ENCODE peak calls at places on chromosomes 1 and 21, in five cellular contexts. V is CD8-positive, alpha-beta T cell; G is HFF-Myc; M is pancreas; D is left ventricle myocardium inferior. E is an unnamed sample.

GRCh38 chr1:26626994-26627393 is 68.8 kb upstream of the ARID1A start:
- DNase-seq in M (no peak), D (no peak), V (no peak), G (no peak), E (no peak)

GRCh38 chr1:167634435-167634834 is 4.4 kb downstream of the RCSD1 start:
- DNase-seq in D (no peak), G (no peak), M (no peak), V (no peak), E (no peak)

GRCh38 chr1:147202576-147202975 is 22.6 kb downstream of the FMO5 start:
- DNase-seq in M (no peak), G (no peak), V (no peak), D (no peak), E (no peak)

GRCh38 chr1:167060141-167061072 is 29.8 kb downstream of the GPA33 start:
- DNase-seq in V (no peak), D (no peak), G (no peak), M (no peak), E (no peak)

GRCh38 chr1:207830788-207831187 is 78.9 kb downstream of the CD46 start:
- DNase-seq in D (peak; percentile 70), V (no peak), M (no peak), G (no peak), E (peak; percentile 85)

GRCh38 chr1:101683136-101683535 is 313.6 kb downstream of the OLFM3 start:
- DNase-seq in D (no peak), M (no peak), V (no peak), G (no peak), E (no peak)

GRCh38 chr1:17542696-17543095 is 3.2 kb downstream of the ARHGEF10L start:
- DNase-seq in D (no peak), G (no peak), M (no peak), V (no peak), E (no peak)

GRCh38 chr1:208242829-208243521 is 1.2 kb downstream of the PLXNA2 start:
- DNase-seq in M (no peak), D (no peak), V (no peak), G (no peak), E (peak; percentile 70)

GRCh38 chr1:244264163-244264562 is 187.5 kb downstream of the ADSS2 start:
- DNase-seq in M (no peak), D (no peak), V (no peak), G (no peak), E (no peak)

GRCh38 chr1:147215540-147215916 is 9.6 kb downstream of the FMO5 start:
- DNase-seq in V (no peak), M (no peak), G (no peak), D (no peak), E (no peak)

GRCh38 chr1:156775799-156776198 is 8.5 kb downstream of the PRCC start:
- DNase-seq in D (no peak), V (no peak), G (no peak), M (no peak), E (no peak)

GRCh38 chr1:32705516-32705915 is 2.9 kb upstream of the SYNC start:
- DNase-seq in M (no peak), D (no peak), G (no peak), V (no peak), E (no peak)

GRCh38 chr1:237492359-237492758 is 398.4 kb downstream of the ZP4 start:
- DNase-seq in D (no peak), G (no peak), V (no peak), M (no peak), E (no peak)

GRCh38 chr1:234691567-234691966 is 81.6 kb upstream of the IRF2BP2 start:
- DNase-seq in G (no peak), V (no peak), D (no peak), M (no peak), E (no peak)

GRCh38 chr21:42865361-42866160 is 13.8 kb downstream of the WDR4 start:
- DNase-seq in G (no peak), D (peak; percentile 53), M (no peak), V (no peak), E (no peak)

GRCh38 chr1:201361652-201362504 is 15.6 kb downstream of the TNNT2 start:
- DNase-seq in V (no peak), M (no peak), D (peak; percentile 19), G (no peak), E (peak; percentile 52)

GRCh38 chr1:47661065-47661464 is 223.2 kb downstream of the FOXD2 start:
- DNase-seq in G (no peak), M (no peak), V (no peak), D (no peak), E (no peak)

GRCh38 chr1:234885601-234886000 is 243.0 kb downstream of the TOMM20 start:
- DNase-seq in M (no peak), G (no peak), V (no peak), D (peak; percentile 62), E (peak; percentile 86)

GRCh38 chr1:108695515-108695914 is 3.4 kb downstream of the PRPF38B start:
- DNase-seq in D (no peak), G (no peak), V (no peak), M (no peak), E (no peak)
- H3K4me3 ChIP-seq in D (peak overlapping the region; percentile 4), G (peak overlapping the region; percentile 81), V (no peak overlapping the region), M (no peak overlapping the region), E (peak overlapping the region; percentile 85)

DNA sequence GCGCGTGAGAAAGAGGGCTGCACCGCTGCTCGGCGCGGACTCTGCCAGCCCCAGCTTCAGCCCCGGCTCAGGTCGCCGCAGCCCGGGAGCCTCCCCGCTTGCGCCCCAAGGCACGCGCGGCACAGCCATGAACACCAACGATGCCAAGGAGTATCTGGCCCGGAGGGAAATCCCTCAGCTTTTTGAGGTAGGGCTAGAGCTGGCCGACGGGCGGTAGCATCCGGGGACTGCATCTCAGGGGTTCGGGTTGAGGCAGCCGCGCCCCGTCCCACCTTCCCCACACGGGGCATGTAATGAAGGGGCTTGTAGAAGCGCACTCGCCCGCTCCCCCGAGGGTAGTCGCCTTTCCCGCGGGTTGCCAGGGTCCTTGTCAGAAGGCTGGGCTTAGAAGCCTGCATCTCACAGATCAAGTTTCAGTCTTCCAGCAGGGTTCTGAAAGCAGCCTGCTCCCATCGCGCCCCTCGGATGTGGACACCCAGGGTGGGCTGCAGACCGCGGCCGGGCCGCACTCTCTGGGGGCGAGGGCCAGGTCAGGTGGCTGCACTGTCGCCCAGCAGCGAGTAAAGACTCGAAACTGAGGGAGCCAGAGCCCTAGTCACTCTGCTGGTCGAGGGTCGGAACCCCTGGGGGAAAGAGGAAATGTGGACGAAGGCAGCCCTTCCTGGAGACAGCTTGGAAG is 507 bp downstream of the AK5 start:
- DNase-seq in D (no peak), M (no peak), V (peak; percentile 38), G (no peak), E (no peak)
- H3K4me3 ChIP-seq in D (peak overlapping the region; percentile 69), M (peak overlapping the region; percentile 37), V (peak overlapping the region; percentile 75), G (peak overlapping the region; percentile 62), E (peak overlapping the region; percentile 63)

GRCh38 chr21:32093758-32094463 is 184.9 kb downstream of the MIS18A start:
- DNase-seq in M (no peak), G (no peak), D (no peak), V (no peak), E (no peak)

GRCh38 chr21:32094792-32095191 is 184.1 kb downstream of the MIS18A start:
- DNase-seq in D (no peak), M (no peak), V (no peak), G (no peak), E (no peak)

GRCh38 chr21:32099812-32100416 is 178.9 kb downstream of the MIS18A start:
- DNase-seq in G (no peak), M (no peak), V (no peak), D (no peak), E (no peak)

GRCh38 chr21:32101206-32101763 is 177.6 kb downstream of the MIS18A start:
- DNase-seq in G (no peak), M (no peak), V (no peak), D (no peak), E (no peak)

DNA sequence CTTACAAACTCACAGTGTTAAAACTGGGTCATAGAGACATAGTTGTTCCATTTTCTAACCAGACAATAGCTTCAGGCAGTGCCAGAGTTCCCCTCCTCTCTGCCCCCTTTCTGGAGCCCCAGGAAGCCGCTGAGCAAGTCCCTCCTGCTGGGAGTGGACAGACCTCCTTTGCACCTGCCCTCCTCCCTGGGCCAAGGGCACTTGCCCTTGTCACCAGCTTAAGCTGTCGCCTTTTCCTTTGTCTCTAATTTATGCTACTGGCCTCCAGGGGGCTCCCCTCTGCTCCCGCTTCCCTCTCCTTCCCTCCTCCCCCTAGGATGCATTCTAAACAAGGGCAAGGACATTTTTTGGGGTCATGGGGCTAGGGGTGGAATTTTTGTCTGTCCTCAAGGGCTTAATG is 182.4 kb downstream of the MIS18A start:
- DNase-seq in G (no peak), M (no peak), V (no peak), D (no peak), E (no peak)
- H3K4me3 ChIP-seq in G (no peak overlapping the region), M (no peak overlapping the region), V (no peak overlapping the region), D (no peak overlapping the region), E (no peak overlapping the region)

GRCh38 chr1:199931666-199932377 is 95.7 kb upstream of the NR5A2 start:
- DNase-seq in G (no peak), D (no peak), M (no peak), V (peak; percentile 18), E (no peak)
- H3K4me3 ChIP-seq in G (no peak overlapping the region), D (no peak overlapping the region), M (no peak overlapping the region), V (peak overlapping the region; percentile 35), E (no peak overlapping the region)

DNA sequence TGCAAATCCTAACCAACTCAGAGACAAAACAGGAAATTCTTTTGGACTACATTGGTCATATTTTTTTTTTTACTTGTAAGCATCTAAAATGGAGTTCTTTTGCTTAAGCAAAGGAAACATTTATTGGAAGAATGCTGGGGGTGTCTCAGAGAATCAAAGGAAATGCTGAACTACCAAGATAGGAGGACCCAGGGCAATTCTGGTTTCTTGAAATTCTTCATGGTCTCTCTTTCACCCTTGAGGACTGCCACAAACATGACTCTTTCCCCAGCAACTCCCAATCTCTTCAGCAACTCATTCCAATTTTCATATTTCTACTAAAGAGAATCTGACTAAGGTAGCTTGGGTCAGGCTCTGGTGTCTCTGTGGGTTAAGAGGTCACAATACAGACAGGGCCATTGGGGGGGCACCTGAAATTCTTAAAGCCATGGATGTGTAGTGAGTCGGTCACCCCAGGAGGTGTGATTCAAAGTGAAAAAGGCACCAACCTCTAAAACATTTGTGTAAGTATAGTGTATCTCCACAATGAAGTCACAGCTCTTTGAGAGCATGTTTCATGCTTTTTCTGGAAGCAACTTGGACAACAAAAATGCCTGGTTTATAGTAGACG is 171.1 kb upstream of the FGGY start:
- DNase-seq in D (no peak), M (no peak), G (no peak), V (no peak), E (no peak)
- H3K4me3 ChIP-seq in D (no peak overlapping the region), M (no peak overlapping the region), G (no peak overlapping the region), V (no peak overlapping the region), E (no peak overlapping the region)

GRCh38 chr1:183632964-183633363 is 2.6 kb downstream of the ARPC5 start:
- DNase-seq in D (no peak), M (no peak), G (no peak), V (no peak), E (no peak)
- H3K4me3 ChIP-seq in D (peak overlapping the region; percentile 86), M (no peak overlapping the region), G (peak overlapping the region; percentile 85), V (peak overlapping the region; percentile 82), E (peak overlapping the region; percentile 90)

GRCh38 chr1:180235077-180235501 is 5.0 kb downstream of the LHX4 start:
- DNase-seq in V (no peak), M (no peak), G (no peak), D (no peak), E (no peak)

GRCh38 chr1:180235502-180236239 is 5.6 kb downstream of the LHX4 start:
- DNase-seq in M (no peak), D (no peak), G (no peak), V (no peak), E (no peak)

GRCh38 chr1:180232521-180233043 is 2.5 kb downstream of the LHX4 start:
- DNase-seq in V (no peak), M (no peak), G (no peak), D (no peak), E (no peak)

GRCh38 chr1:180233191-180234011 is 3.3 kb downstream of the LHX4 start:
- DNase-seq in D (no peak), V (no peak), G (no peak), M (no peak), E (no peak)

GRCh38 chr1:180234369-180235076 is 4.5 kb downstream of the LHX4 start:
- DNase-seq in M (no peak), G (no peak), D (no peak), V (no peak), E (no peak)
- H3K4me3 ChIP-seq in M (no peak overlapping the region), G (no peak overlapping the region), D (peak overlapping the region; percentile 48), V (no peak overlapping the region), E (peak overlapping the region; percentile 50)